ENCODE peak calls at places on chromosome 12, in four cellular contexts. One of them, this sample, is unnamed.

GRCh38 chr12:82896979-82897378 is 210.3 kb downstream of the TMTC2 start:
- DNase-seq in anterior cingulate cortex: no peak
- DNase-seq in NCI-H748 treated with DMSO at 0.1 percent for 48 hours: no peak
- DNase-seq in EH: no peak
- DNase-seq in this sample: no peak

GRCh38 chr12:50151047-50151687 is 16.0 kb downstream of the CERS5 start:
- DNase-seq in anterior cingulate cortex: no peak
- DNase-seq in NCI-H748 treated with DMSO at 0.1 percent for 48 hours: no peak
- DNase-seq in EH: peak
- DNase-seq in this sample: peak

GRCh38 chr12:79114896-79115295 is 250.3 kb downstream of the SYT1 start:
- DNase-seq in anterior cingulate cortex: no peak
- DNase-seq in NCI-H748 treated with DMSO at 0.1 percent for 48 hours: no peak
- DNase-seq in EH: no peak
- DNase-seq in this sample: no peak

GRCh38 chr12:15788266-15789214 is 648 bp downstream of the EPS8 start:
- DNase-seq in anterior cingulate cortex: no peak
- DNase-seq in NCI-H748 treated with DMSO at 0.1 percent for 48 hours: no peak
- DNase-seq in EH: peak
- DNase-seq in this sample: peak

GRCh38 chr12:42759622-42760273 is 170.2 kb upstream of the PRICKLE1 start:
- DNase-seq in anterior cingulate cortex: no peak
- DNase-seq in NCI-H748 treated with DMSO at 0.1 percent for 48 hours: no peak
- DNase-seq in EH: peak
- DNase-seq in this sample: peak

GRCh38 chr12:55659486-55660385 is 23.0 kb downstream of the OR10P1 start:
- DNase-seq in anterior cingulate cortex: no peak
- DNase-seq in NCI-H748 treated with DMSO at 0.1 percent for 48 hours: peak
- DNase-seq in EH: peak
- DNase-seq in this sample: peak

GRCh38 chr12:68497112-68497511 is 113.6 kb upstream of the RAP1B start:
- DNase-seq in anterior cingulate cortex: no peak
- DNase-seq in NCI-H748 treated with DMSO at 0.1 percent for 48 hours: no peak
- DNase-seq in EH: no peak
- DNase-seq in this sample: no peak

GRCh38 chr12:113391145-113391544 is 12.5 kb downstream of the SDS start:
- DNase-seq in anterior cingulate cortex: no peak
- DNase-seq in NCI-H748 treated with DMSO at 0.1 percent for 48 hours: no peak
- DNase-seq in EH: no peak
- DNase-seq in this sample: no peak

GRCh38 chr12:57707250-57707649 is 13.3 kb downstream of the OS9 start:
- DNase-seq in anterior cingulate cortex: no peak
- DNase-seq in NCI-H748 treated with DMSO at 0.1 percent for 48 hours: no peak
- DNase-seq in EH: no peak
- DNase-seq in this sample: no peak

GRCh38 chr12:106760184-106760531 is 14.3 kb upstream of the RIC8B start:
- DNase-seq in anterior cingulate cortex: no peak
- DNase-seq in NCI-H748 treated with DMSO at 0.1 percent for 48 hours: no peak
- DNase-seq in EH: peak
- DNase-seq in this sample: no peak

GRCh38 chr12:117884161-117884560 is 84.6 kb downstream of the KSR2 start:
- DNase-seq in anterior cingulate cortex: no peak
- DNase-seq in NCI-H748 treated with DMSO at 0.1 percent for 48 hours: no peak
- DNase-seq in EH: no peak
- DNase-seq in this sample: no peak

GRCh38 chr12:24903305-24904088 is 45.4 kb downstream of the BCAT1 start:
- DNase-seq in anterior cingulate cortex: no peak
- DNase-seq in NCI-H748 treated with DMSO at 0.1 percent for 48 hours: no peak
- DNase-seq in EH: peak
- DNase-seq in this sample: peak

GRCh38 chr12:92933606-92934005 is 4.5 kb upstream of the EEA1 start:
- DNase-seq in anterior cingulate cortex: no peak
- DNase-seq in NCI-H748 treated with DMSO at 0.1 percent for 48 hours: no peak
- DNase-seq in EH: no peak
- DNase-seq in this sample: no peak

GRCh38 chr12:89461649-89462612 is 62.7 kb downstream of the GALNT4 start:
- DNase-seq in anterior cingulate cortex: no peak
- DNase-seq in NCI-H748 treated with DMSO at 0.1 percent for 48 hours: peak
- DNase-seq in EH: peak
- DNase-seq in this sample: peak

GRCh38 chr12:6554168-6554989 is 1.5 kb downstream of the IFFO1 start:
- DNase-seq in anterior cingulate cortex: peak
- DNase-seq in NCI-H748 treated with DMSO at 0.1 percent for 48 hours: no peak
- DNase-seq in EH: peak
- DNase-seq in this sample: peak

GRCh38 chr12:14928946-14929345 is 9.4 kb downstream of the ERP27 start:
- DNase-seq in anterior cingulate cortex: no peak
- DNase-seq in NCI-H748 treated with DMSO at 0.1 percent for 48 hours: peak
- DNase-seq in EH: peak
- DNase-seq in this sample: no peak

GRCh38 chr12:116138781-116139180 is 138.7 kb downstream of the MED13L start:
- DNase-seq in anterior cingulate cortex: no peak
- DNase-seq in NCI-H748 treated with DMSO at 0.1 percent for 48 hours: no peak
- DNase-seq in EH: peak
- DNase-seq in this sample: no peak

GRCh38 chr12:90896164-90896563 is 58.8 kb downstream of the CCER1 start:
- DNase-seq in anterior cingulate cortex: no peak
- DNase-seq in NCI-H748 treated with DMSO at 0.1 percent for 48 hours: no peak
- DNase-seq in EH: peak
- DNase-seq in this sample: peak

GRCh38 chr12:12219664-12220063 is 47.2 kb downstream of the LRP6 start:
- DNase-seq in anterior cingulate cortex: no peak
- DNase-seq in NCI-H748 treated with DMSO at 0.1 percent for 48 hours: no peak
- DNase-seq in EH: no peak
- DNase-seq in this sample: no peak

GRCh38 chr12:91140660-91141045 is 29.4 kb upstream of the LUM start:
- DNase-seq in anterior cingulate cortex: no peak
- DNase-seq in NCI-H748 treated with DMSO at 0.1 percent for 48 hours: no peak
- DNase-seq in EH: no peak
- DNase-seq in this sample: no peak

GRCh38 chr12:52007158-52007921 is 594 bp downstream of the TAMALIN start:
- DNase-seq in anterior cingulate cortex: no peak
- DNase-seq in NCI-H748 treated with DMSO at 0.1 percent for 48 hours: no peak
- DNase-seq in EH: no peak
- DNase-seq in this sample: no peak

GRCh38 chr12:2673966-2674810 is 120.6 kb upstream of the FKBP4 start:
- DNase-seq in anterior cingulate cortex: no peak
- DNase-seq in NCI-H748 treated with DMSO at 0.1 percent for 48 hours: no peak
- DNase-seq in EH: no peak
- DNase-seq in this sample: no peak

GRCh38 chr12:102426599-102427541 is 53.5 kb downstream of the IGF1 start:
- DNase-seq in anterior cingulate cortex: no peak
- DNase-seq in NCI-H748 treated with DMSO at 0.1 percent for 48 hours: no peak
- DNase-seq in EH: peak
- DNase-seq in this sample: no peak

GRCh38 chr12:59844775-59845174 is 248.9 kb downstream of the SLC16A7 start:
- DNase-seq in anterior cingulate cortex: no peak
- DNase-seq in NCI-H748 treated with DMSO at 0.1 percent for 48 hours: no peak
- DNase-seq in EH: no peak
- DNase-seq in this sample: no peak

GRCh38 chr12:68056300-68056699 is 67.1 kb downstream of the IFNG-AS1 start:
- DNase-seq in anterior cingulate cortex: no peak
- DNase-seq in NCI-H748 treated with DMSO at 0.1 percent for 48 hours: no peak
- DNase-seq in EH: no peak
- DNase-seq in this sample: no peak

GRCh38 chr12:29732211-29732992 is 51.3 kb downstream of the TMTC1 start:
- DNase-seq in anterior cingulate cortex: no peak
- DNase-seq in NCI-H748 treated with DMSO at 0.1 percent for 48 hours: no peak
- DNase-seq in EH: no peak
- DNase-seq in this sample: peak

GRCh38 chr12:108912361-108912760 is 32.5 kb downstream of the DAO start:
- DNase-seq in anterior cingulate cortex: no peak
- DNase-seq in NCI-H748 treated with DMSO at 0.1 percent for 48 hours: no peak
- DNase-seq in EH: no peak
- DNase-seq in this sample: no peak

GRCh38 chr12:55392032-55392795 is 8.1 kb upstream of the OR6C65 start:
- DNase-seq in anterior cingulate cortex: no peak
- DNase-seq in NCI-H748 treated with DMSO at 0.1 percent for 48 hours: no peak
- DNase-seq in EH: no peak
- DNase-seq in this sample: no peak

This sample was measured in fibroblast of villous mesenchyme.